ENCODE peak calls at places on chromosomes 3 and 15, in five cellular contexts. A is mesothelial cell of epicardium; L is fibroblast of villous mesenchyme; F is hepatocyte; H is CD8-positive, alpha-beta T cell. B is an unnamed sample.

GRCh38 chr3:100226712-100227429 is 33.9 kb upstream of the TBC1D23 start:
- DNase-seq in L (peak; percentile 82), A (no peak), F (peak; percentile 10), H (no peak), B (no peak)

GRCh38 chr15:101126618-101127502 is 125.0 kb downstream of the CHSY1 start:
- DNase-seq in A (no peak), L (peak; percentile 69), F (no peak), H (no peak), B (no peak)

GRCh38 chr3:187975571-187976360 is 178.2 kb upstream of the LPP start:
- DNase-seq in F (no peak), H (no peak), A (no peak), L (no peak), B (no peak)

GRCh38 chr3:141575879-141576743 is 89.3 kb downstream of the RASA2 start:
- DNase-seq in L (peak; percentile 47), F (peak; percentile 9), H (no peak), A (no peak), B (no peak)

GRCh38 chr3:172034786-172035685 is 4.3 kb upstream of the FNDC3B start:
- DNase-seq in H (no peak), L (no peak), F (peak; percentile 30), A (no peak), B (no peak)

GRCh38 chr3:54792584-54792983 is 135.3 kb downstream of the LRTM1 start:
- DNase-seq in H (no peak), L (no peak), F (no peak), A (no peak), B (no peak)

GRCh38 chr3:377158-377561 is 180.6 kb downstream of the CHL1 start:
- DNase-seq in A (no peak), H (no peak), L (peak; percentile 14), F (peak; percentile 21), B (no peak)

GRCh38 chr15:33311312-33311971 is 675 bp downstream of the RYR3 start:
- DNase-seq in F (no peak), H (no peak), L (no peak), A (no peak), B (no peak)

GRCh38 chr3:126126811-126127431 is 43.0 kb upstream of the SLC41A3 start:
- DNase-seq in F (no peak), A (peak; percentile 32), H (no peak), L (no peak), B (peak; percentile 37)

GRCh38 chr15:89177633-89178306 is 43.6 kb downstream of the RLBP1 start:
- DNase-seq in H (peak; percentile 32), A (peak; percentile 67), L (peak; percentile 79), F (peak; percentile 81), B (no peak)

GRCh38 chr3:129122697-129123055 is 1.1 kb upstream of the RAB43 start:
- DNase-seq in A (peak; percentile 53), F (peak; percentile 40), H (no peak), L (peak; percentile 33), B (peak; percentile 19)

GRCh38 chr3:112734171-112734570 is 93.2 kb upstream of the CCDC80 start:
- DNase-seq in H (no peak), A (no peak), L (no peak), F (no peak), B (no peak)

GRCh38 chr15:43093026-43093425 is 12.8 kb downstream of the UBR1 start:
- DNase-seq in H (no peak), L (peak; percentile 95), F (no peak), A (no peak), B (no peak)

GRCh38 chr15:60539017-60539416 is 60.1 kb upstream of the ICE2 start:
- DNase-seq in H (no peak), F (no peak), A (no peak), L (no peak), B (no peak)

GRCh38 chr15:48925714-48926223 is 38.0 kb downstream of the SHC4 start:
- DNase-seq in L (peak; percentile 84), F (peak; percentile 18), H (no peak), A (no peak), B (no peak)

GRCh38 chr3:187292631-187293513 is 1.3 kb upstream of the MASP1 start:
- DNase-seq in F (no peak), A (no peak), L (peak; percentile 45), H (no peak), B (no peak)

GRCh38 chr15:41656188-41656587 is 4.0 kb upstream of the MGA start:
- DNase-seq in A (no peak), F (peak; percentile 18), H (no peak), L (peak; percentile 59), B (no peak)

GRCh38 chr15:51888593-51889195 is 59.2 kb downstream of the TMOD3 start:
- DNase-seq in A (no peak), L (peak; percentile 38), H (no peak), F (peak; percentile 17), B (no peak)

GRCh38 chr3:119227064-119227850 is 13.4 kb downstream of the B4GALT4 start:
- DNase-seq in F (no peak), H (no peak), A (no peak), L (peak; percentile 55), B (no peak)

GRCh38 chr3:151015762-151016161 is 43.2 kb upstream of the CLRN1 start:
- DNase-seq in A (no peak), F (no peak), L (no peak), H (no peak), B (no peak)

GRCh38 chr15:42994546-42994945 is 74.0 kb upstream of the TTBK2 start:
- DNase-seq in L (peak; percentile 69), H (no peak), A (no peak), F (no peak), B (no peak)

GRCh38 chr15:63669074-63669473 is 71.9 kb downstream of the FBXL22 start:
- DNase-seq in L (no peak), H (no peak), F (no peak), A (no peak), B (no peak)

GRCh38 chr15:87877114-87877810 is 379.3 kb downstream of the NTRK3 start:
- DNase-seq in H (no peak), F (peak; percentile 82), A (peak; percentile 43), L (peak; percentile 89), B (no peak)

GRCh38 chr15:39685367-39685766 is 97.3 kb downstream of the FSIP1 start:
- DNase-seq in L (no peak), A (no peak), F (no peak), H (no peak), B (no peak)

GRCh38 chr3:169112153-169112892 is 551.2 kb downstream of the MECOM start:
- DNase-seq in H (no peak), F (no peak), L (peak; percentile 35), A (no peak), B (no peak)

GRCh38 chr3:179046497-179047353 is 24.9 kb downstream of the ZMAT3 start:
- DNase-seq in H (no peak), A (no peak), F (no peak), L (no peak), B (no peak)
- TF ChIP-seq CTCF in H (no peak), A (no peak), F (no peak), L (no peak), B (no peak)

DNA sequence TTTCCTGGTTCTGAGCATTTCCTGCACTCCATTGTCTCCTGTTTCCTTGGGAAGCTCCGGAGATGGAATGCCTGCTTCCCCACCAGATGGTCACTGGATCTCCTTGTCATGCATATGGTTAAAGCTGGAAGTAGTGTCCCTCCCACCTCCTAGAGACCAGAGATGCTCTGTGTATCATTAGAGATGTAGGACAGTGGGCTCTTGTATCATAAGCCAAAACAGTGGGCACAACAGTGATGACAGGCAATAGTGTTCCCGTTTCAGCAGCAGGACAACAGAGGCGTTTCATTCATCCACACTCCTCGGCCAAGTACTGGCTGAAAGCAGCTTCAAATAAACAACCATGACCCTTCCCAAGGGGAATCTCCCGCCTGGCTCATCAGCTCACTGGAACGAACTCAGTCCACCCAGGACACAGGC is 136.2 kb upstream of the EIF1B start:
- DNase-seq in H (no peak), A (no peak), L (no peak), F (no peak), B (no peak)
- TF ChIP-seq CTCF in H (no peak), A (no peak), L (no peak), F (no peak), B (no peak)

GRCh38 chr15:99167201-99167600 is 62.3 kb downstream of the SYNM start:
- DNase-seq in L (no peak), A (no peak), H (no peak), F (no peak), B (no peak)

GRCh38 chr15:99165956-99166689 is 61.2 kb downstream of the SYNM start:
- DNase-seq in F (no peak), L (no peak), H (no peak), A (no peak), B (no peak)

GRCh38 chr15:99165020-99165790 is 60.3 kb downstream of the SYNM start:
- DNase-seq in H (no peak), L (no peak), A (no peak), F (no peak), B (no peak)

GRCh38 chr15:99163271-99164062 is 58.6 kb downstream of the SYNM start:
- DNase-seq in L (no peak), H (no peak), A (no peak), F (no peak), B (no peak)

DNA sequence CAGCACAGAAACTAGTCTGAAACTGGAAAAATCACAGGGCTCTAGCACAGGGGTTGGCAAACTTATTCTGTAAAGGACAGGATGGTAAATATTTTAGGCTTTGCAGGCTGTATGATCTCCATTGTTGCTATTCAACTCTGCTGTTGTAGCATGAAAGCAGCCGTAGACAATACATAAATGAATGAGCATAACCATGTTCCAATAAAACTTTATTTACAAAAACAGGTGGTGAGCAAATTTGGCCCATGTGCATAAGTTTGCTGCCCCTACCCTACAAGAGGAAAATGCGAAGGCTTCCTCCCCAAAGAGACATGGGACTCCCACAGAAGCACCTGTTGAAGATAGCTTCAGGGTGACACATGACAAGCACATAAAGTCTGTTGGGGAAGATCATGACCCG is 59.2 kb downstream of the SYNM start:
- DNase-seq in L (no peak), A (no peak), F (no peak), H (no peak), B (no peak)
- TF ChIP-seq CTCF in L (no peak), A (no peak), F (no peak), H (no peak), B (no peak)

GRCh38 chr15:74133071-74133702 is 2.8 kb downstream of the ISLR2 start:
- DNase-seq in A (no peak), F (no peak), H (no peak), L (no peak), B (no peak)
- TF ChIP-seq CTCF in A (no peak), F (peak; percentile 4), H (no peak), L (no peak), B (no peak)

GRCh38 chr3:143764840-143765239 is 83.4 kb downstream of the SLC9A9 start:
- DNase-seq in F (no peak), H (no peak), L (no peak), A (no peak), B (no peak)
- TF ChIP-seq CTCF in F (no peak), H (no peak), L (no peak), A (no peak), B (no peak)

GRCh38 chr3:57682284-57682683 is 10.6 kb downstream of the DENND6A start:
- DNase-seq in L (peak; percentile 19), A (no peak), F (no peak), H (no peak), B (no peak)
- TF ChIP-seq CTCF in L (peak; percentile 27), A (peak; percentile 61), F (peak; percentile 7), H (no peak), B (no peak)

GRCh38 chr15:82043130-82043673 is 2.6 kb downstream of the MEX3B start:
- DNase-seq in F (no peak), A (no peak), L (no peak), H (no peak), B (no peak)
- TF ChIP-seq CTCF in F (no peak), A (no peak), L (no peak), H (no peak), B (no peak)

B was measured in breast epithelium.